ENCODE peak calls at places on chromosome 15, in ten cellular contexts. X is GM13977; N is NCI-H1105; R is Jurkat, Clone E6-1; L is SIG-M5; D is iPS DF 6.9; U is stimulated activated CD8-positive, alpha-beta memory T cell treated with anti-CD3 and anti-CD28 coated beads, Interleukin-4, amount 100 ng/mL, for 24 hours; H is neural progenitor cell; A is fibroblast of lung; I is activated CD8-positive, alpha-beta memory T cell treated with anti-CD3 and anti-CD28 coated beads, Interleukin-2, amount 50 U/mL, for 48 hours. T is an unnamed sample.

GRCh38 chr15:89746386-89746974 is 4.6 kb downstream of the MESP1 start:
- DNase-seq in X (no peak), D (no peak), N (no peak), H (no peak), U (no peak), L (no peak), I (no peak), R (no peak), A (no peak), T (peak; percentile 13)

GRCh38 chr15:54803987-54804386 is 392.8 kb downstream of the RSL24D1 start:
- DNase-seq in D (no peak), H (no peak), I (no peak), X (no peak), N (no peak), R (no peak), U (no peak), L (no peak), A (no peak), T (no peak)

GRCh38 chr15:40762919-40763800 is 708 bp upstream of the GCHFR start:
- DNase-seq in R (no peak), H (peak; percentile 49), U (no peak), L (no peak), I (peak; percentile 80), X (peak; percentile 60), D (no peak), A (peak; percentile 47), N (no peak), T (peak; percentile 25)

GRCh38 chr15:85854345-85855097 is 59.8 kb upstream of the KLHL25 start:
- DNase-seq in N (peak; percentile 13), L (no peak), D (peak; percentile 54), H (peak; percentile 76), R (peak; percentile 70), U (peak; percentile 7), A (peak; percentile 71), I (no peak), X (peak; percentile 79), T (peak; percentile 60)

GRCh38 chr15:45048784-45049631 is 26.0 kb downstream of the SORD start:
- DNase-seq in L (peak; percentile 93), A (no peak), N (no peak), R (no peak), D (no peak), U (no peak), I (no peak), X (peak; percentile 41), H (no peak), T (no peak)

GRCh38 chr15:94266000-94266399 is 34.6 kb downstream of the MCTP2 start:
- DNase-seq in H (no peak), R (no peak), N (no peak), A (no peak), D (no peak), I (no peak), X (no peak), L (no peak), U (no peak), T (no peak)

GRCh38 chr15:34652726-34653033 is 69.2 kb upstream of the GOLGA8B start:
- DNase-seq in R (no peak), L (no peak), H (no peak), D (no peak), I (no peak), X (no peak), N (no peak), A (no peak), U (no peak), T (no peak)

GRCh38 chr15:79682285-79682684 is 214.5 kb downstream of the MTHFS start:
- DNase-seq in L (no peak), X (no peak), U (no peak), N (no peak), H (no peak), D (no peak), A (peak; percentile 67), R (no peak), I (no peak), T (peak; percentile 90)

GRCh38 chr15:34271493-34271892 is 46.7 kb downstream of the EMC4 start:
- DNase-seq in X (no peak), D (no peak), I (no peak), H (no peak), N (no peak), L (no peak), U (no peak), R (no peak), A (peak; percentile 87), T (peak; percentile 70)

GRCh38 chr15:45117327-45118130 is 3.4 kb downstream of the DUOXA2 start:
- DNase-seq in R (no peak), H (no peak), N (no peak), L (no peak), U (no peak), I (no peak), X (no peak), A (no peak), D (no peak), T (no peak)

T was measured in AG10803.